ENCODE peak calls at places on chromosome 17, in six cellular contexts. R, D, W, Z, B and C are unnamed samples.

GRCh38 chr17:48642059-48642842 is 16.1 kb upstream of the HOXB9 start:
- DNase-seq in R (peak; percentile 91), D (no peak), W (no peak), Z (no peak), B (no peak), C (no peak)

GRCh38 chr17:15009087-15009486 is 256.0 kb downstream of the PMP22 start:
- DNase-seq in R (no peak), D (no peak), W (no peak), Z (no peak), B (no peak), C (no peak)

GRCh38 chr17:40415390-40415789 is 2.3 kb downstream of the TOP2A start:
- DNase-seq in R (peak; percentile 45), D (no peak), W (peak; percentile 33), Z (no peak), B (no peak), C (no peak)

GRCh38 chr17:44005865-44006580 is 1.6 kb downstream of the NAGS start:
- DNase-seq in R (peak; percentile 75), D (peak; percentile 34), W (peak; percentile 6), Z (no peak), B (no peak), C (no peak)

GRCh38 chr17:62653831-62654829 is 26.7 kb downstream of the MRC2 start:
- DNase-seq in R (peak; percentile 71), D (no peak), W (no peak), Z (no peak), B (no peak), C (peak; percentile 77)

GRCh38 chr17:8188408-8188839 is 1.6 kb downstream of the BORCS6 start:
- DNase-seq in R (no peak), D (no peak), W (no peak), Z (no peak), B (no peak), C (no peak)

GRCh38 chr17:48198950-48199541 is 91.5 kb downstream of the SNX11 start:
- DNase-seq in R (no peak), D (no peak), W (no peak), Z (no peak), B (no peak), C (no peak)

GRCh38 chr17:72539981-72540897 is 419.4 kb downstream of the SOX9 start:
- DNase-seq in R (peak; percentile 84), D (peak; percentile 10), W (peak; percentile 67), Z (peak; percentile 97), B (peak; percentile 63), C (no peak)

GRCh38 chr17:30379303-30380105 is 777 bp downstream of the CPD start:
- DNase-seq in R (peak; percentile 30), D (peak; percentile 13), W (no peak), Z (peak; percentile 12), B (no peak), C (no peak)

GRCh38 chr17:80504671-80505413 is 28.4 kb upstream of the NPTX1 start:
- DNase-seq in R (no peak), D (no peak), W (no peak), Z (peak; percentile 54), B (no peak), C (no peak)

GRCh38 chr17:80084773-80085172 is 16.6 kb upstream of the GAA start:
- DNase-seq in R (no peak), D (no peak), W (no peak), Z (no peak), B (no peak), C (no peak)